ENCODE peak calls at places on chromosomes 13 and 19, in five cellular contexts. One of them, this sample, is unnamed.

GRCh38 chr13:100630564-100630963 is 42.0 kb upstream of the GGACT start:
- DNase-seq in HepG2: peak; percentile 33
- DNase-seq in K562: no peak
- DNase-seq in GM12878: no peak
- DNase-seq in IMR-90: no peak
- DNase-seq in this sample: no peak

GRCh38 chr13:31878955-31879354 is 139.6 kb downstream of the RXFP2 start:
- DNase-seq in HepG2: no peak
- DNase-seq in K562: no peak
- DNase-seq in GM12878: no peak
- DNase-seq in IMR-90: no peak
- DNase-seq in this sample: no peak

GRCh38 chr13:86906458-86906857 is 764.7 kb upstream of the SLITRK5 start:
- DNase-seq in HepG2: no peak
- DNase-seq in K562: no peak
- DNase-seq in GM12878: no peak
- DNase-seq in IMR-90: peak; percentile 64
- DNase-seq in this sample: no peak

GRCh38 chr13:97211357-97211756 is 10.8 kb upstream of the MBNL2 start:
- DNase-seq in HepG2: no peak
- DNase-seq in K562: no peak
- DNase-seq in GM12878: no peak
- DNase-seq in IMR-90: peak; percentile 48
- DNase-seq in this sample: no peak

GRCh38 chr13:42474954-42475353 is 99.0 kb upstream of the TNFSF11 start:
- DNase-seq in HepG2: no peak
- DNase-seq in K562: no peak
- DNase-seq in GM12878: no peak
- DNase-seq in IMR-90: peak; percentile 61
- DNase-seq in this sample: no peak

GRCh38 chr13:80341771-80342271 is 895 bp upstream of the SPRY2 start:
- DNase-seq in HepG2: peak; percentile 49
- DNase-seq in K562: no peak
- DNase-seq in GM12878: no peak
- DNase-seq in IMR-90: peak; percentile 43
- DNase-seq in this sample: peak; percentile 80

GRCh38 chr13:72570019-72570418 is 157.4 kb downstream of the MZT1 start:
- DNase-seq in HepG2: no peak
- DNase-seq in K562: no peak
- DNase-seq in GM12878: no peak
- DNase-seq in IMR-90: no peak
- DNase-seq in this sample: no peak

GRCh38 chr19:42032428-42032827 is 37.6 kb downstream of the GRIK5 start:
- DNase-seq in HepG2: no peak
- DNase-seq in K562: no peak
- DNase-seq in GM12878: no peak
- DNase-seq in IMR-90: no peak
- DNase-seq in this sample: no peak

GRCh38 chr13:20161275-20161950 is 561 bp upstream of the GJA3 start:
- DNase-seq in HepG2: no peak
- DNase-seq in K562: no peak
- DNase-seq in GM12878: no peak
- DNase-seq in IMR-90: no peak
- DNase-seq in this sample: peak; percentile 43

DNA sequence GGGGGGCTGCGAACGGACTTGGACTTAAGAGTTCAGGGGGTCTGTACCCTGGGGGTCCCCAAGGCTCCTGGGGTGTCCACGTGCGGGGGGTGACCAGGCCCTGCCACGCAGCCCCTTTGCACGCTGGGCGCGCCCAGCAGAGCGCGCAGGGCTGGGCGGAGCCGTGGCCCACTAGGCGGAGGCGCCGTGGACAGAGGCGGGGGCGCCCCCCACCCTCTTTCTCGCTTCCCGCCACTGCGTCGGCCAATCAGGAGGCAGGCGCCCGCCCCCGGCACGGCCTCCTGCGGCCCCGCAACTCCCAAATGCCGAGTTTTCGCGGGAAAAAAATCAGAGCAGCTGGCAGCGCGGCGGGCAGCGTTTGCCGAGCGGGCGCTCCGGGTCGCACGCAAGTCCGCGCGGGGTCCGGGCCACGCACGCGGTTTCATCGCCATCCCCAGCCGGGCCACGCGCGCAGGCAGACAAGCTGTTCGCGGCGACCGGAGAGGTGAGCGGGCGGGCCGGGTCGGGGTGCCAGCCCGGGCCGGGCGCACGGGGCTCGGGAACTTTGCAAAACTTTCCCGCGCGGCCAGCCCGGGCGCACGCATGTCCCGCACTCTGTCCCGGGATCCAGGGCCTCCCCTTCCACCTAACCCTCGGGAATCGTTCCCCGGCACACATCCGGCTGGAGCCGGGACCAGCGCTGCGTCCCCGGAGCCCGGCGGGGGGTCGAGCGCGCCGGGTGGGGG is at the start of gene UHRF1:
- DNase-seq in HepG2: peak; percentile 58
- DNase-seq in K562: peak; percentile 93
- DNase-seq in GM12878: no peak
- DNase-seq in IMR-90: no peak
- DNase-seq in this sample: peak; percentile 93
- TF ChIP-seq MXI1 in HepG2: no peak
- TF ChIP-seq MXI1 in K562: no peak
- TF ChIP-seq MXI1 in GM12878: no peak
- TF ChIP-seq MXI1 in IMR-90: no peak
- TF ChIP-seq MXI1 in this sample: no peak

GRCh38 chr13:113743366-113744195 is 15.4 kb upstream of the TMEM255B start:
- DNase-seq in HepG2: no peak
- DNase-seq in K562: no peak
- DNase-seq in GM12878: no peak
- DNase-seq in IMR-90: no peak
- DNase-seq in this sample: no peak

GRCh38 chr13:113742000-113742441 is 17.0 kb upstream of the TMEM255B start:
- DNase-seq in HepG2: peak; percentile 95
- DNase-seq in K562: peak; percentile 33
- DNase-seq in GM12878: no peak
- DNase-seq in IMR-90: peak; percentile 50
- DNase-seq in this sample: peak; percentile 82

GRCh38 chr13:113741101-113741731 is 17.8 kb upstream of the TMEM255B start:
- DNase-seq in HepG2: no peak
- DNase-seq in K562: no peak
- DNase-seq in GM12878: no peak
- DNase-seq in IMR-90: no peak
- DNase-seq in this sample: no peak

GRCh38 chr13:113744197-113745000 is 14.6 kb upstream of the TMEM255B start:
- DNase-seq in HepG2: no peak
- DNase-seq in K562: no peak
- DNase-seq in GM12878: no peak
- DNase-seq in IMR-90: no peak
- DNase-seq in this sample: no peak

GRCh38 chr13:113742445-113743120 is 16.4 kb upstream of the TMEM255B start:
- DNase-seq in HepG2: no peak
- DNase-seq in K562: no peak
- DNase-seq in GM12878: no peak
- DNase-seq in IMR-90: no peak
- DNase-seq in this sample: no peak
- TF ChIP-seq MXI1 in HepG2: peak; percentile 12
- TF ChIP-seq MXI1 in K562: no peak
- TF ChIP-seq MXI1 in GM12878: no peak
- TF ChIP-seq MXI1 in IMR-90: no peak
- TF ChIP-seq MXI1 in this sample: no peak

DNA sequence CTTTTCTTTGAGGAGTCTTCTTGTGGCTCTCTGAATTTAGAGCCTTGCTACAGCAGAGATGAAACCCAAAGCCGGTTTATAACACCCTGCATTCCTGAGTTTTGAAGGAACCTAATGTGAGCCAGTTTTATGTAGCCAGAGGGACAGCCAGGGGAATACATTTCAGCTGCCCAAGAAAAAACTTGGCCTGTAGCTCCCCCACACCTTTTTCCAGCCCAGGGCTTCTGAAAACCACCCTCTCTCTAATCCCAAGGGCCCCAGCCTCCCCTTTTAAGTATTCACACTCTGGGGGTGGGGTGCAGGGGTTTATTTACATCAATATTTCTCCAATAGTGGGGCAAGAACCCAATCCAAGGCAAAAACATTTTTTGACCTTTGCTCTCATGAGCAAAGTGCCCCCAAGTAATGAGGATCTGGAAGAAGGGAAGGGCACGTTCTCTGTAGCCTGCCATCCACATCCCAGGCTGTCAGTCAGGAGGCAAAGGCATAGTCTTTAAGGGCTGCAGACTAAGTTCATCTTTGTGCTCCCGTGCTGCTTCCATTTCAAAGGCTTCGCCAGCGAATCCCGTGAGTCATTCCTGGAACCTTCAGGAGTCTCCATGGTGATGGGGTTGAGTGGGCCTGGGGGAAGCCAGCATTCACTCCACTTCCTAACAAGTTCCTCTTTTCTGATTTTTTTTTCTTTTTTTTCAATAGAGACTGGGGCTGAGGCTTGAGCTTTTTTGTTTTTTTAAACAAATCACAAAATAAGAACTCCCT is 33.2 kb upstream of the MEDAG start:
- DNase-seq in HepG2: peak; percentile 26
- DNase-seq in K562: no peak
- DNase-seq in GM12878: no peak
- DNase-seq in IMR-90: peak; percentile 94
- DNase-seq in this sample: peak; percentile 55
- TF ChIP-seq MXI1 in HepG2: no peak
- TF ChIP-seq MXI1 in K562: no peak
- TF ChIP-seq MXI1 in GM12878: no peak
- TF ChIP-seq MXI1 in IMR-90: peak; percentile 17
- TF ChIP-seq MXI1 in this sample: no peak

GRCh38 chr13:114112231-114112825 is 20.1 kb downstream of the RASA3 start:
- DNase-seq in HepG2: no peak
- DNase-seq in K562: no peak
- DNase-seq in GM12878: no peak
- DNase-seq in IMR-90: peak; percentile 45
- DNase-seq in this sample: peak; percentile 53
- TF ChIP-seq MXI1 in HepG2: no peak
- TF ChIP-seq MXI1 in K562: no peak
- TF ChIP-seq MXI1 in GM12878: no peak
- TF ChIP-seq MXI1 in IMR-90: no peak
- TF ChIP-seq MXI1 in this sample: no peak

GRCh38 chr13:48655291-48655690 is 1.6 kb downstream of the CYSLTR2 start:
- DNase-seq in HepG2: no peak
- DNase-seq in K562: no peak
- DNase-seq in GM12878: no peak
- DNase-seq in IMR-90: no peak
- DNase-seq in this sample: no peak

GRCh38 chr13:48654511-48654910 is 782 bp downstream of the CYSLTR2 start:
- DNase-seq in HepG2: no peak
- DNase-seq in K562: no peak
- DNase-seq in GM12878: no peak
- DNase-seq in IMR-90: no peak
- DNase-seq in this sample: no peak

GRCh38 chr13:48648446-48648845 is 5.3 kb upstream of the CYSLTR2 start:
- DNase-seq in HepG2: no peak
- DNase-seq in K562: no peak
- DNase-seq in GM12878: no peak
- DNase-seq in IMR-90: no peak
- DNase-seq in this sample: no peak

GRCh38 chr13:48656621-48657020 is 2.9 kb downstream of the CYSLTR2 start:
- DNase-seq in HepG2: peak; percentile 9
- DNase-seq in K562: no peak
- DNase-seq in GM12878: no peak
- DNase-seq in IMR-90: no peak
- DNase-seq in this sample: no peak

DNA sequence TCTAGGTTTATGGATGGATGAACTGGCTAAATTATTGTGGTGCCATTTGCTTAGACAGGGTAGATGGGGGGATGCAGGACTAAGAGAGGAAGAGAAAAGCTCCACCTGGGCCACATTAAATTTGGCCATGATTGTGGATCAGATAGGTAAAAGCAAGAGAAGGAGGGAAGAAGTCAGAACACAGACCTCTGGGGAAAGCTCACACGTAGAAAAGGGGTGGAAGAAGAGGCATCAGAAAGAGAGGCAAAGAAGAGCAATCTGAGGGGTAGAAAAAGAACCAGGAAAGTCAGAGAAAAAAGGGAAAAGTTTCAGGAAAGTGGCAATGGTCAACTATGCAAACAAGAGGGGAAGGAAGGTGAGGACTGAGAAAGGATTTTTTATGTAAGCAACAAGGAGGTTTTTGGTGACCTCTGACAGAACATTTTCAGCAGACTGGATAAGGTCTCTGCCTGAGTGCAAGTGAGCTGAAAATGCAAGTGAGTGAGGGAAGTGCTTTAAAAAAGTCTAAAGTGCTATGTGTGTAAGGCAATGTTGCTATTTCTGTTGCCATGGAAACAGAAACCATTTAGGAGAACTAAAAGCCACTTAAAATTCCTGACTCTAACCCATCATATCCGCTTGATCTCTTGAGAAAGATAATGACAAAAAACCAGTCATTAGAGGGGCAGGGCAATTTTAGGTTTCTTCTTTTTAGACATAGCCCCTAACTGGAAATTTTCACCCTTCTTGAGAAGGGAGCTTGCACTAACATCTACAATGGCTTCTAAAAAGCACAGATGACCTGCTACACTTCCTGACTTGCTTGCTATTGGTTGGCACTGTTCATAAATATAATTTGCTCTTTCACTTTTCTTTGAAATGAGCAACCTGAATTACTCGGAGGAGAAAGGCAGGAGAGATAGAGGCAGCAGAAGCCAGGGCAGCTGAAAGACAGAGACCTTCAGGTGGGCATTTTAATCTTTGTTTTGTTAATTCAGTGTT is at the start of gene CYSLTR2:
- DNase-seq in HepG2: no peak
- DNase-seq in K562: no peak
- DNase-seq in GM12878: peak; percentile 35
- DNase-seq in IMR-90: peak; percentile 13
- DNase-seq in this sample: peak; percentile 32
- TF ChIP-seq MXI1 in HepG2: no peak
- TF ChIP-seq MXI1 in K562: no peak
- TF ChIP-seq MXI1 in GM12878: no peak
- TF ChIP-seq MXI1 in IMR-90: no peak
- TF ChIP-seq MXI1 in this sample: no peak

GRCh38 chr19:10228925-10229324 is 2.2 kb downstream of the S1PR2 start:
- DNase-seq in HepG2: peak; percentile 48
- DNase-seq in K562: peak; percentile 65
- DNase-seq in GM12878: no peak
- DNase-seq in IMR-90: peak; percentile 41
- DNase-seq in this sample: peak; percentile 45
- TF ChIP-seq MXI1 in HepG2: no peak
- TF ChIP-seq MXI1 in K562: no peak
- TF ChIP-seq MXI1 in GM12878: peak; percentile 25
- TF ChIP-seq MXI1 in IMR-90: no peak
- TF ChIP-seq MXI1 in this sample: no peak